ENCODE peak calls at places on chromosomes 12 and 14, in four cellular contexts. One of them, this sample, is unnamed.
A peak's percentile ranks its signal among the peaks of the same experiment; 100 is the strongest.

GRCh38 chr14:100031506-100032281 is 33.5 kb upstream of the EVL start:
- DNase-seq in H1: no peak
- DNase-seq in GM12878: no peak
- DNase-seq in A549: peak; percentile 96
- DNase-seq in this sample: no peak

GRCh38 chr12:2764398-2764797 is 30.4 kb upstream of the FKBP4 start:
- DNase-seq in H1: no peak
- DNase-seq in A549: no peak
- DNase-seq in GM12878: no peak
- DNase-seq in this sample: no peak

GRCh38 chr12:97493729-97494128 is 31.1 kb downstream of the RMST start:
- DNase-seq in GM12878: no peak
- DNase-seq in H1: no peak
- DNase-seq in A549: no peak
- DNase-seq in this sample: no peak

GRCh38 chr14:100406505-100407131 is 83.5 kb downstream of the SLC25A47 start:
- DNase-seq in H1: no peak
- DNase-seq in GM12878: no peak
- DNase-seq in A549: no peak
- DNase-seq in this sample: no peak

GRCh38 chr14:26427059-26427458 is 170.8 kb downstream of the NOVA1 start:
- DNase-seq in A549: no peak
- DNase-seq in H1: no peak
- DNase-seq in GM12878: no peak
- DNase-seq in this sample: no peak

GRCh38 chr14:64438181-64438839 is 27.0 kb upstream of the AKAP5 start:
- DNase-seq in H1: no peak
- DNase-seq in GM12878: no peak
- DNase-seq in A549: peak; percentile 67
- DNase-seq in this sample: no peak

GRCh38 chr12:66709444-66709773 is 30.5 kb upstream of the GRIP1 start:
- DNase-seq in H1: no peak
- DNase-seq in GM12878: no peak
- DNase-seq in A549: no peak
- DNase-seq in this sample: no peak

GRCh38 chr12:115966376-115966775 is 311.1 kb downstream of the MED13L start:
- DNase-seq in A549: no peak
- DNase-seq in GM12878: no peak
- DNase-seq in H1: no peak
- DNase-seq in this sample: no peak

GRCh38 chr12:56146492-56147460 is 5.6 kb upstream of the MYL6B start:
- DNase-seq in A549: no peak
- DNase-seq in H1: no peak
- DNase-seq in GM12878: no peak
- DNase-seq in this sample: no peak

GRCh38 chr14:64190974-64191502 is 103.1 kb downstream of the ESR2 start:
- DNase-seq in A549: no peak
- DNase-seq in GM12878: no peak
- DNase-seq in H1: no peak
- DNase-seq in this sample: no peak

GRCh38 chr12:65951697-65952096 is 127.4 kb downstream of the HMGA2 start:
- DNase-seq in GM12878: no peak
- DNase-seq in A549: no peak
- DNase-seq in H1: no peak
- DNase-seq in this sample: no peak

GRCh38 chr14:103562385-103563088 is at the start of the genes BAG5 and COA8:
- DNase-seq in GM12878: peak; percentile 35
- DNase-seq in A549: peak; percentile 84
- DNase-seq in H1: peak; percentile 92
- DNase-seq in this sample: peak; percentile 96

GRCh38 chr12:90024261-90024660 is 315.6 kb upstream of the ATP2B1 start:
- DNase-seq in H1: no peak
- DNase-seq in A549: peak; percentile 3
- DNase-seq in GM12878: no peak
- DNase-seq in this sample: no peak

GRCh38 chr14:62604524-62604923 is 440.7 kb downstream of the KCNH5 start:
- DNase-seq in GM12878: no peak
- DNase-seq in H1: no peak
- DNase-seq in A549: no peak
- DNase-seq in this sample: no peak

GRCh38 chr14:29671034-29671433 is 256.6 kb downstream of the PRKD1 start:
- DNase-seq in H1: no peak
- DNase-seq in GM12878: no peak
- DNase-seq in A549: no peak
- DNase-seq in this sample: no peak

GRCh38 chr12:100564905-100565467 is 8.5 kb upstream of the GAS2L3 start:
- DNase-seq in A549: no peak
- DNase-seq in GM12878: no peak
- DNase-seq in H1: no peak
- DNase-seq in this sample: no peak

GRCh38 chr14:51053157-51053556 is 41.7 kb downstream of the TRIM9 start:
- DNase-seq in GM12878: no peak
- DNase-seq in H1: no peak
- DNase-seq in A549: no peak
- DNase-seq in this sample: no peak

GRCh38 chr12:78191611-78192010 is 360.9 kb downstream of the NAV3 start:
- DNase-seq in H1: no peak
- DNase-seq in A549: no peak
- DNase-seq in GM12878: no peak
- DNase-seq in this sample: no peak

GRCh38 chr14:61467281-61467680 is 145.9 kb downstream of the PRKCH start:
- DNase-seq in A549: no peak
- DNase-seq in H1: peak; percentile 44
- DNase-seq in GM12878: no peak
- DNase-seq in this sample: no peak

GRCh38 chr14:42671636-42672035 is 1065.0 kb downstream of the LRFN5 start:
- DNase-seq in H1: no peak
- DNase-seq in A549: no peak
- DNase-seq in GM12878: no peak
- DNase-seq in this sample: no peak

GRCh38 chr12:129961111-129961510 is 57.3 kb upstream of the TMEM132D start:
- DNase-seq in GM12878: no peak
- DNase-seq in H1: no peak
- DNase-seq in A549: no peak
- DNase-seq in this sample: no peak

GRCh38 chr12:96014932-96015599 is 18.9 kb upstream of the HAL start:
- DNase-seq in H1: no peak
- DNase-seq in A549: no peak
- DNase-seq in GM12878: no peak
- DNase-seq in this sample: no peak

GRCh38 chr12:96025518-96025917 is 9.9 kb downstream of the LTA4H start:
- DNase-seq in H1: no peak
- DNase-seq in A549: no peak
- DNase-seq in GM12878: no peak
- DNase-seq in this sample: no peak

GRCh38 chr12:96026331-96026730 is 9.1 kb downstream of the LTA4H start:
- DNase-seq in GM12878: no peak
- DNase-seq in H1: no peak
- DNase-seq in A549: no peak
- DNase-seq in this sample: no peak

GRCh38 chr12:96015672-96016071 is 19.5 kb upstream of the HAL start:
- DNase-seq in A549: peak; percentile 27
- DNase-seq in H1: no peak
- DNase-seq in GM12878: no peak
- DNase-seq in this sample: no peak

DNA sequence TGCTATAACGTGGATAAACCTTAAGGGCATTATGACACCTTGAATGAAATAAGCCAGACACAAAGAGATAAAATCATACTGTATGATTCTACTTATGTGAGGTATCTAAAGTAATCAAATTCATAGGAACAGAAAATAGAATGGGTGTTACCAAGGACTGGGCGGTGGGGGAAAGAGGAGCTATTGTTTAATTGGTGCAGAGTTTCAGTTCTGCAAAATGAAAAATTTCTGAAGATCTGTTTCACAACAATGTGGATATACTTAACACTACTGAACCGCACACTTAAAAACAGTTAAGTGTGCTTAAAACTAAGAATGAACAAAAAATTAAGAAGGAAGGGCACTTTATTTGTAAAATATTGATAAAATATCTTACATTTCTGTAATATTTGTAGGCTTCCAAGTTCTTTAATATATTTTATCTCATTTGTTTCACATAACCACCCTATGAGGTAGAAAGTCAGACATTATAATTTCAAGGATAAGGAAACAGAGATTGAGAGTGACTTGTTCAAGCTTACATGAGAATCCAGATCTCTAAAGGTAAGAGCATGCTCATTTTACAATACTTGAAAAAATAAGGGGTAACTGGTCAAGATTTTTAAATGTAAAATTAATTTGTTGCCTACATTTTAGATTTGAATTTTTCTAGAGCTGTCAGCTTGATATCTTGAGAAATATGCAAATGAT is 14.9 kb downstream of the LTA4H start:
- DNase-seq in H1: no peak
- DNase-seq in GM12878: peak; percentile 19
- DNase-seq in A549: no peak
- DNase-seq in this sample: no peak
- H3K4me2 ChIP-seq in H1: no peak overlapping the region
- H3K4me2 ChIP-seq in GM12878: peak overlapping the region; percentile 72
- H3K4me2 ChIP-seq in A549: no peak overlapping the region
- H3K4me2 ChIP-seq in this sample: no peak overlapping the region

GRCh38 chr12:46266869-46267617 is 1.8 kb downstream of the SLC38A1 start:
- DNase-seq in GM12878: no peak
- DNase-seq in A549: peak; percentile 24
- DNase-seq in H1: peak; percentile 66
- DNase-seq in this sample: peak; percentile 60
- TF ChIP-seq EP300 in GM12878: peak; percentile 55
- TF ChIP-seq EP300 in A549: no peak
- TF ChIP-seq EP300 in H1: no peak
- TF ChIP-seq EP300 in this sample: no peak

DNA sequence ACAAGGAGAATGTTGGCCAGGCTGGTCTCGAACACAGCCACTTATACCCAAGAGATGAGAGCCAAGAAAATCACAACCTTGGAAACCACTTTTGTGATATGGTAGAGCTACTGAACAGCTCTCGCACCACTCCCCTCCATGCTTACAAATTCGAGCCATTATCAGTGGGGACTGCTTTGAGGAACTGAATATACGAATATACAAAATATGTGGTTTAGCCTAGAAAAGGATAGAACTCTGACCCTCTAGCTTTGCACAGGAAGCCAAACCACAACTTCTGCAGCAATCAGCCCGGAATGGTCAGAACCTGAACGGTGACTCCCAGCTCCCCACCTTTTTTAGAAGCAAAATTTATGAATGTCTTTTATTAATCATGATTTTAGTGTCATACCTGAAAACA is 129.8 kb upstream of the TMEM132C start:
- DNase-seq in H1: no peak
- DNase-seq in A549: no peak
- DNase-seq in GM12878: no peak
- DNase-seq in this sample: no peak
- H3K4me3 ChIP-seq in H1: no peak overlapping the region
- H3K4me3 ChIP-seq in A549: no peak overlapping the region
- H3K4me3 ChIP-seq in GM12878: no peak overlapping the region
- H3K4me3 ChIP-seq in this sample: no peak overlapping the region

GRCh38 chr14:92740440-92740839 is 8.0 kb downstream of the LGMN start:
- DNase-seq in A549: no peak
- DNase-seq in GM12878: no peak
- DNase-seq in H1: no peak
- DNase-seq in this sample: no peak

GRCh38 chr14:92748259-92749016 is at the start of gene LGMN:
- DNase-seq in GM12878: no peak
- DNase-seq in H1: peak; percentile 92
- DNase-seq in A549: peak; percentile 97
- DNase-seq in this sample: peak; percentile 95

GRCh38 chr14:92747701-92748258 is 647 bp downstream of the LGMN start:
- DNase-seq in GM12878: no peak
- DNase-seq in H1: no peak
- DNase-seq in A549: no peak
- DNase-seq in this sample: peak; percentile 25

DNA sequence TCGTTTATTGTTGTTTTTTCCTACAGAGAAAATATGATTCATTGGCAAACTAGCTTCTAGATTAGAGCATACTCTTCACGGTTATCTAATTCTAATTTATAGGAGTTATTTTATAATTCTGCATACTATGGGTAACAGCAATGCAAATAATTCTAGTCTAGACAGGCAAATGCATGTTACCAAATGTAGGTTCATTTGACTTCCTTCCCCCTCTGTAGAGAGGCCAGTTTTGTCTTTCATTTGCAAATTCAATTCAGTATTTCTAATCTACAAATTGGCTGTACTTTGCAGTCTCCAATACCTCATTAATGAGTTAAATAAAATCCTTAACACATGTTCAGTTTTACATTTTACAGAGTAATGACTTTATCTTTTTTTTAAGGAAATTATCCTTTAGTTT is 4.2 kb downstream of the LGMN start:
- DNase-seq in H1: no peak
- DNase-seq in A549: no peak
- DNase-seq in GM12878: no peak
- DNase-seq in this sample: no peak
- H3K4me2 ChIP-seq in H1: no peak overlapping the region
- H3K4me2 ChIP-seq in A549: no peak overlapping the region
- H3K4me2 ChIP-seq in GM12878: no peak overlapping the region
- H3K4me2 ChIP-seq in this sample: no peak overlapping the region

GRCh38 chr12:62717636-62718035 is 217.3 kb downstream of the PPM1H start:
- DNase-seq in H1: no peak
- DNase-seq in A549: no peak
- DNase-seq in GM12878: no peak
- DNase-seq in this sample: no peak
- TF ChIP-seq EP300 in H1: no peak
- TF ChIP-seq EP300 in A549: no peak
- TF ChIP-seq EP300 in GM12878: no peak
- TF ChIP-seq EP300 in this sample: no peak

This sample was measured in SK-N-SH.